ENCODE peak calls at places on chromosome 6, in eight cellular contexts. V is HFFc6, U is mesothelial cell of epicardium, C is AG09319, R is astrocyte of the cerebellum, Z is brain microvascular endothelial cell, T is tibial artery, A is kidney. P is an unnamed sample.

GRCh38 chr6:116560130-116560529 is 6.6 kb downstream of the CALHM4 start:
- DNase-seq in R (no peak), V (no peak), A (no peak), C (no peak), Z (no peak), U (no peak), T (no peak), P (no peak)

GRCh38 chr6:66556936-66557335 is 849.9 kb upstream of the EYS start:
- DNase-seq in V (no peak), R (no peak), T (no peak), Z (no peak), A (no peak), C (no peak), U (no peak), P (no peak)

GRCh38 chr6:139336994-139337393 is 37.5 kb downstream of the CITED2 start:
- DNase-seq in V (no peak), Z (no peak), A (no peak), U (no peak), C (no peak), T (no peak), R (no peak), P (no peak)

GRCh38 chr6:71349976-71350615 is 61.5 kb downstream of the OGFRL1 start:
- DNase-seq in Z (no peak), C (peak), V (peak), A (no peak), U (no peak), R (peak), T (peak), P (no peak)

GRCh38 chr6:15464211-15464725 is 198.6 kb downstream of the DTNBP1 start:
- DNase-seq in C (no peak), T (no peak), V (no peak), R (no peak), Z (no peak), U (no peak), A (no peak), P (peak)

GRCh38 chr6:37897321-37897720 is 77.8 kb downstream of the ZFAND3 start:
- DNase-seq in Z (peak), A (no peak), R (peak), V (no peak), T (no peak), U (no peak), C (no peak), P (no peak)

GRCh38 chr6:14544689-14545088 is 427.1 kb downstream of the CD83 start:
- DNase-seq in A (no peak), R (no peak), V (no peak), U (no peak), T (no peak), Z (no peak), C (no peak), P (no peak)

GRCh38 chr6:2732503-2733089 is 18.1 kb downstream of the MYLK4 start:
- DNase-seq in A (no peak), T (no peak), R (no peak), V (no peak), C (no peak), U (no peak), Z (no peak), P (no peak)

GRCh38 chr6:80105972-80106417 is 476 bp upstream of the BCKDHB start:
- DNase-seq in C (no peak), R (no peak), T (no peak), A (no peak), U (no peak), V (no peak), Z (no peak), P (no peak)

GRCh38 chr6:115986026-115986425 is 74.7 kb downstream of the FRK start:
- DNase-seq in C (no peak), T (no peak), R (no peak), U (no peak), V (no peak), Z (no peak), A (no peak), P (no peak)

GRCh38 chr6:78864957-78865356 is 2.4 kb upstream of the IRAK1BP1 start:
- DNase-seq in U (no peak), C (no peak), A (no peak), Z (no peak), V (no peak), T (no peak), R (no peak), P (no peak)

GRCh38 chr6:78867020-78867369 is 356 bp upstream of the IRAK1BP1 start:
- DNase-seq in Z (no peak), V (no peak), A (no peak), T (no peak), R (no peak), U (no peak), C (no peak), P (no peak)

GRCh38 chr6:78863576-78863975 is 3.8 kb upstream of the IRAK1BP1 start:
- DNase-seq in R (no peak), U (no peak), A (no peak), T (no peak), Z (no peak), C (no peak), V (no peak), P (no peak)

GRCh38 chr6:78867370-78868040 is at the start of gene IRAK1BP1:
- DNase-seq in C (peak), T (peak), V (peak), U (peak), A (peak), Z (peak), R (peak), P (peak)

GRCh38 chr6:78861509-78861908 is 5.8 kb upstream of the IRAK1BP1 start:
- DNase-seq in Z (no peak), U (no peak), T (no peak), C (no peak), A (no peak), R (no peak), V (no peak), P (no peak)
- TF ChIP-seq CTCF in Z (peak), U (no peak), T (no peak), C (no peak), A (no peak), R (no peak), V (no peak), P (no peak)

GRCh38 chr6:29617782-29618557 is 15.0 kb downstream of the GABBR1 start:
- DNase-seq in R (no peak), Z (no peak), U (no peak), C (no peak), T (no peak), A (no peak), V (no peak), P (no peak)
- TF ChIP-seq CTCF in R (no peak), Z (peak), U (no peak), C (no peak), T (no peak), A (no peak), V (peak), P (no peak)

GRCh38 chr6:26420607-26421235 is 18.6 kb downstream of the BTN3A1 start:
- DNase-seq in R (no peak), A (no peak), U (no peak), V (peak), T (no peak), Z (peak), C (no peak), P (peak)
- TF ChIP-seq CTCF in R (peak), A (peak), U (no peak), V (peak), T (no peak), Z (peak), C (peak), P (peak)

DNA sequence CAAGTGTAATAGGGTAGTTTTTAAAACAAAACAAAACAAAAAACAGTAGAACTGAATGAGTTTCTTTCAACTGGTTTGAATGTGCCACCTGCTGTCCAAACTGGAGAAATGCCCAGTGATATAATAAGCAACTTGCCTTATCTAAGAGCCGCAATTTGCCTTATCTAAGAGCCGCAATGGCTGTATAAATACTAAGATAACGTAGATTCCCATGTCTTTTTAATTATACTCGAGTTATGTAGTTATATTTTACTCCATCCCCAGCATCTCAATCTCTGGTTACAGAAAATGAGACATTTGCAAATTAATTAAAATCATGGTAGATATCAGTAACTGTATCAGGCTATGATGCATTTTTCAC is 67.2 kb downstream of the RPP40 start:
- DNase-seq in V (peak), C (peak), A (no peak), T (no peak), R (peak), U (no peak), Z (peak), P (peak)
- TF ChIP-seq CTCF in V (peak), C (peak), A (peak), T (peak), R (peak), U (peak), Z (peak), P (peak)

P was measured in GM13976.